ENCODE peak calls at places on chromosomes 11 and 22, in ten cellular contexts. F, C, T, X, S, W, L, J, P and G are unnamed samples.

GRCh38 chr11:46003647-46004046 is 81.2 kb downstream of the LARGE2 start:
- DNase-seq in F (no peak), J (no peak), L (no peak), T (no peak), C (no peak), S (no peak), W (no peak), X (no peak), P (no peak), G (peak)

GRCh38 chr11:57249384-57250319 is 12.6 kb upstream of the APLNR start:
- DNase-seq in C (peak), X (peak), W (peak), F (peak), J (peak), L (no peak), T (peak), P (peak), S (peak), G (peak)

GRCh38 chr11:34926101-34926830 is 9.8 kb downstream of the PDHX start:
- DNase-seq in P (no peak), T (no peak), F (no peak), W (no peak), L (no peak), C (no peak), X (peak), J (no peak), S (peak), G (peak)

GRCh38 chr22:50527921-50528681 is 1.7 kb downstream of the TYMP start:
- DNase-seq in T (peak), C (no peak), W (no peak), L (no peak), X (no peak), J (no peak), F (no peak), P (no peak), S (no peak), G (no peak)

GRCh38 chr11:76169473-76169881 is 36.8 kb downstream of the WNT11 start:
- DNase-seq in J (no peak), L (no peak), P (no peak), F (peak), X (no peak), C (no peak), T (no peak), S (no peak), W (no peak), G (no peak)

GRCh38 chr11:69170704-69171103 is 15.0 kb downstream of the SMIM38 start:
- DNase-seq in L (no peak), X (no peak), F (no peak), C (no peak), S (no peak), J (no peak), T (no peak), W (peak), P (no peak), G (no peak)

GRCh38 chr11:130215531-130216220 is 56.1 kb downstream of the ST14 start:
- DNase-seq in S (no peak), J (no peak), X (no peak), C (no peak), T (peak), P (no peak), W (peak), L (no peak), F (no peak), G (no peak)

GRCh38 chr11:72685560-72686480 is 11.6 kb upstream of the PDE2A start:
- DNase-seq in P (no peak), F (no peak), J (no peak), C (no peak), L (no peak), S (no peak), W (no peak), X (peak), T (peak), G (peak)

GRCh38 chr11:47571895-47572294 is 6.5 kb downstream of the PTPMT1 start:
- DNase-seq in F (no peak), J (no peak), W (no peak), L (no peak), C (no peak), P (no peak), X (no peak), T (no peak), S (no peak), G (no peak)

GRCh38 chr11:2567026-2567671 is 122.3 kb downstream of the KCNQ1 start:
- DNase-seq in C (no peak), P (no peak), S (no peak), J (no peak), X (no peak), T (no peak), W (peak), L (no peak), F (no peak), G (no peak)

GRCh38 chr11:67422894-67423293 is 5.4 kb upstream of the RPS6KB2 start:
- DNase-seq in F (no peak), X (no peak), T (no peak), S (no peak), J (no peak), L (no peak), W (no peak), P (no peak), C (no peak), G (no peak)

GRCh38 chr22:43561421-43562178 is 149.8 kb downstream of the MPPED1 start:
- DNase-seq in T (no peak), L (no peak), F (no peak), P (no peak), C (no peak), J (no peak), X (no peak), W (no peak), S (no peak), G (no peak)

GRCh38 chr11:102312656-102313055 is 4.6 kb upstream of the BIRC3 start:
- DNase-seq in L (no peak), J (no peak), S (peak), P (no peak), W (no peak), C (no peak), T (no peak), F (no peak), X (no peak), G (peak)

GRCh38 chr22:23182289-23183106 is 2.2 kb downstream of the BCR start:
- DNase-seq in L (no peak), W (no peak), T (peak), F (no peak), X (peak), J (peak), P (peak), S (no peak), C (no peak), G (no peak)

GRCh38 chr11:115182282-115182952 is 321.8 kb downstream of the CADM1 start:
- DNase-seq in P (no peak), T (no peak), X (no peak), F (no peak), C (no peak), L (no peak), W (no peak), S (no peak), J (no peak), G (no peak)

GRCh38 chr11:35145249-35145648 is 6.3 kb downstream of the CD44 start:
- DNase-seq in L (no peak), T (peak), X (peak), P (no peak), C (no peak), J (no peak), W (no peak), F (peak), S (peak), G (no peak)

GRCh38 chr11:122186439-122187080 is 70.5 kb upstream of the BLID start:
- DNase-seq in L (no peak), X (no peak), T (no peak), S (no peak), C (no peak), W (no peak), P (no peak), F (no peak), J (no peak), G (peak)

GRCh38 chr11:65439331-65440181 is 17.0 kb downstream of the NEAT1 start:
- DNase-seq in X (no peak), L (no peak), T (no peak), J (no peak), F (no peak), S (no peak), P (no peak), C (no peak), W (no peak), G (peak)

GRCh38 chr11:120883404-120884135 is 140.3 kb upstream of the TBCEL start:
- DNase-seq in C (no peak), S (no peak), X (no peak), L (no peak), W (no peak), J (peak), P (no peak), T (no peak), F (no peak), G (peak)

GRCh38 chr11:68735125-68735524 is 16.2 kb downstream of the TESMIN start:
- DNase-seq in C (no peak), T (no peak), P (no peak), L (no peak), W (peak), J (no peak), F (no peak), S (no peak), X (no peak), G (no peak)

GRCh38 chr11:2142300-2142759 is 3.1 kb upstream of the IGF2 start:
- DNase-seq in C (no peak), X (no peak), S (no peak), T (no peak), F (no peak), P (no peak), L (no peak), W (no peak), J (no peak), G (peak)

GRCh38 chr11:877565-877964 is 33.0 kb downstream of the CHID1 start:
- DNase-seq in J (no peak), W (no peak), T (no peak), S (peak), F (no peak), C (no peak), L (no peak), X (peak), P (no peak), G (no peak)

GRCh38 chr11:19954899-19955298 is 205.4 kb downstream of the DBX1 start:
- DNase-seq in P (no peak), F (no peak), X (no peak), W (no peak), S (peak), T (no peak), C (no peak), L (no peak), J (no peak), G (peak)

GRCh38 chr11:47056261-47056915 is 119.8 kb downstream of the CSTPP1 start:
- DNase-seq in F (no peak), J (no peak), C (no peak), P (no peak), W (no peak), X (no peak), T (no peak), L (no peak), S (peak), G (peak)

GRCh38 chr22:47202819-47203553 is 440.5 kb downstream of the TBC1D22A start:
- DNase-seq in C (no peak), T (no peak), F (no peak), P (no peak), X (peak), W (peak), S (no peak), L (no peak), J (no peak), G (no peak)

GRCh38 chr22:33465554-33465953 is 407.4 kb upstream of the SYN3 start:
- DNase-seq in S (no peak), P (no peak), L (no peak), F (no peak), C (no peak), J (peak), T (no peak), X (no peak), W (no peak), G (no peak)